ENCODE peak calls at places on chromosomes 5 and 9, in ten cellular contexts. E is testis, R is breast epithelium, Y is heart left ventricle, I is GM12878, Q is transverse colon, D is sigmoid colon, G is stomach, O is endothelial cell of umbilical vein, W is ovary. Z is an unnamed sample. For H3K27me3, the result is how much of the 10 kb centered on the place peaks cover.

GRCh38 chr9:107214915-107215314 is 68.2 kb upstream of the RAD23B start:
- DNase-seq in E (no peak), R (no peak), Y (no peak), I (no peak), Q (no peak), D (no peak), G (no peak), O (no peak), W (no peak), Z (no peak)

GRCh38 chr9:71594566-71594965 is 173.7 kb downstream of the CEMIP2 start:
- DNase-seq in E (no peak), R (no peak), Y (no peak), I (no peak), Q (no peak), D (no peak), G (no peak), O (no peak), W (no peak), Z (no peak)

GRCh38 chr9:12463641-12464040 is 229.5 kb upstream of the TYRP1 start:
- DNase-seq in E (no peak), R (no peak), Y (no peak), I (no peak), Q (no peak), D (no peak), G (no peak), O (no peak), W (no peak), Z (no peak)

GRCh38 chr5:164054461-164054860 is 549.0 kb downstream of the MAT2B start:
- DNase-seq in E (no peak), R (no peak), Y (no peak), I (no peak), Q (no peak), D (no peak), G (no peak), O (no peak), W (no peak), Z (no peak)

GRCh38 chr5:119966028-119966427 is 336.7 kb downstream of the FAM170A start:
- DNase-seq in E (no peak), R (no peak), Y (no peak), I (no peak), Q (no peak), D (no peak), G (no peak), O (no peak), W (no peak), Z (no peak)

GRCh38 chr5:132498152-132498551 is 7.6 kb upstream of the IRF1 start:
- DNase-seq in E (no peak), R (peak), Y (peak), I (no peak), Q (no peak), D (peak), G (peak), O (peak), W (no peak), Z (peak)

GRCh38 chr9:76138360-76138759 is 247.9 kb downstream of the PCSK5 start:
- DNase-seq in E (no peak), R (no peak), Y (no peak), I (no peak), Q (peak), D (no peak), G (no peak), O (no peak), W (no peak), Z (no peak)

GRCh38 chr5:77241444-77241843 is 31.0 kb downstream of the PDE8B start:
- DNase-seq in E (no peak), R (no peak), Y (no peak), I (no peak), Q (no peak), D (no peak), G (no peak), O (no peak), W (no peak), Z (peak)

GRCh38 chr5:59592101-59592500 is 301.4 kb downstream of the PDE4D start:
- DNase-seq in E (no peak), R (no peak), Y (no peak), I (no peak), Q (no peak), D (no peak), G (no peak), O (no peak), W (no peak), Z (no peak)

GRCh38 chr9:114139061-114139460 is 16.3 kb upstream of the COL27A1 start:
- DNase-seq in E (no peak), R (no peak), Y (no peak), I (no peak), Q (no peak), D (no peak), G (no peak), O (no peak), W (no peak), Z (no peak)

GRCh38 chr9:105233836-105234235 is 10.6 kb upstream of the SLC44A1 start:
- DNase-seq in E (no peak), R (no peak), Y (no peak), I (no peak), Q (no peak), D (no peak), G (no peak), O (peak), W (no peak), Z (no peak)

GRCh38 chr9:128636024-128636390 is 20.6 kb downstream of the DYNC2I2 start:
- DNase-seq in E (peak), R (peak), Y (peak), I (no peak), Q (peak), D (no peak), G (peak), O (no peak), W (peak), Z (peak)

GRCh38 chr9:137435980-137436760 is 5.0 kb downstream of the ENTPD8 start:
- DNase-seq in E (peak), R (peak), Y (peak), I (no peak), Q (peak), D (peak), G (peak), O (no peak), W (peak), Z (peak)

GRCh38 chr9:113456235-113456634 is 7.3 kb upstream of the RGS3 start:
- DNase-seq in E (no peak), R (no peak), Y (no peak), I (no peak), Q (no peak), D (no peak), G (no peak), O (no peak), W (no peak), Z (no peak)

GRCh38 chr9:77714077-77714549 is 66.0 kb upstream of the GNA14 start:
- DNase-seq in E (no peak), R (no peak), Y (no peak), I (no peak), Q (no peak), D (no peak), G (no peak), O (peak), W (no peak), Z (no peak)

GRCh38 chr5:142078251-142078650 is 30.3 kb upstream of the NDFIP1 start:
- DNase-seq in E (no peak), R (no peak), Y (no peak), I (no peak), Q (no peak), D (no peak), G (no peak), O (no peak), W (no peak), Z (no peak)

GRCh38 chr9:100011062-100011681 is 87.6 kb downstream of the ERP44 start:
- DNase-seq in E (peak), R (no peak), Y (no peak), I (peak), Q (no peak), D (no peak), G (no peak), O (peak), W (no peak), Z (no peak)

GRCh38 chr5:154732212-154732611 is 23.0 kb upstream of the LARP1 start:
- DNase-seq in E (no peak), R (no peak), Y (no peak), I (no peak), Q (no peak), D (no peak), G (no peak), O (no peak), W (no peak), Z (no peak)

GRCh38 chr9:137045294-137046093 is 483 bp downstream of the NPDC1 start:
- DNase-seq in E (peak), R (no peak), Y (no peak), I (no peak), Q (no peak), D (no peak), G (no peak), O (peak), W (peak), Z (no peak)

GRCh38 chr5:111930905-111931461 is 174.0 kb upstream of the NREP start:
- DNase-seq in E (no peak), R (no peak), Y (no peak), I (no peak), Q (no peak), D (no peak), G (no peak), O (no peak), W (no peak), Z (no peak)

GRCh38 chr9:129437626-129438323 is 183.1 kb downstream of the C9orf50 start:
- DNase-seq in E (no peak), R (no peak), Y (no peak), I (no peak), Q (no peak), D (peak), G (no peak), O (no peak), W (peak), Z (peak)

GRCh38 chr5:148687427-148687826 is 33.1 kb upstream of the HTR4 start:
- DNase-seq in E (no peak), R (no peak), Y (no peak), I (no peak), Q (no peak), D (no peak), G (no peak), O (peak), W (no peak), Z (no peak)

GRCh38 chr9:35277649-35278359 is 116.0 kb downstream of the UNC13B start:
- DNase-seq in E (peak), R (no peak), Y (no peak), I (no peak), Q (no peak), D (no peak), G (no peak), O (peak), W (no peak), Z (peak)

GRCh38 chr5:172864747-172865146 is 30.7 kb downstream of the ERGIC1 start:
- DNase-seq in E (peak), R (no peak), Y (no peak), I (no peak), Q (no peak), D (no peak), G (no peak), O (no peak), W (no peak), Z (no peak)

GRCh38 chr9:77575785-77576184 is 72.3 kb downstream of the GNA14 start:
- DNase-seq in E (peak), R (no peak), Y (no peak), I (no peak), Q (no peak), D (no peak), G (no peak), O (no peak), W (no peak), Z (no peak)

GRCh38 chr9:34546834-34547827 is 24.3 kb upstream of the ENHO start:
- DNase-seq in E (peak), R (no peak), Y (peak), I (no peak), Q (peak), D (peak), G (peak), O (peak), W (no peak), Z (peak)

GRCh38 chr9:126532019-126532462 is 81.7 kb upstream of the LMX1B start:
- DNase-seq in E (peak), R (no peak), Y (peak), I (no peak), Q (no peak), D (no peak), G (no peak), O (no peak), W (no peak), Z (peak)

GRCh38 chr5:149317281-149318048 is 27.8 kb upstream of the GRPEL2 start:
- DNase-seq in E (peak), R (no peak), Y (no peak), I (no peak), Q (peak), D (no peak), G (peak), O (peak), W (no peak), Z (peak)

GRCh38 chr9:78972303-78973002 is 599.3 kb upstream of the TLE4 start:
- DNase-seq in E (no peak), R (no peak), Y (no peak), I (no peak), Q (no peak), D (no peak), G (no peak), O (no peak), W (no peak), Z (no peak)

GRCh38 chr5:179414459-179415215 is 69.4 kb upstream of the ADAMTS2 start:
- DNase-seq in E (no peak), R (no peak), Y (no peak), I (no peak), Q (no peak), D (no peak), G (no peak), O (no peak), W (no peak), Z (no peak)

GRCh38 chr9:29830815-29831214 is 2257.5 kb upstream of the C9orf72 start:
- DNase-seq in E (peak), R (no peak), Y (no peak), I (no peak), Q (peak), D (no peak), G (no peak), O (no peak), W (no peak), Z (peak)

GRCh38 chr9:113563856-113564514 is 100.5 kb downstream of the RGS3 start:
- DNase-seq in E (no peak), R (no peak), Y (no peak), I (no peak), Q (no peak), D (peak), G (no peak), O (no peak), W (no peak), Z (no peak)

GRCh38 chr5:55037046-55037771 is 13.2 kb downstream of the GZMK start:
- DNase-seq in E (no peak), R (no peak), Y (no peak), I (no peak), Q (peak), D (no peak), G (no peak), O (peak), W (no peak), Z (no peak)

GRCh38 chr5:157492886-157493285 is 32.9 kb downstream of the NIPAL4 start:
- DNase-seq in E (no peak), R (no peak), Y (no peak), I (no peak), Q (no peak), D (peak), G (no peak), O (no peak), W (no peak), Z (no peak)

GRCh38 chr5:69083412-69083811 is 10.4 kb upstream of the SLC30A5 start:
- DNase-seq in E (no peak), R (no peak), Y (no peak), I (no peak), Q (peak), D (no peak), G (no peak), O (no peak), W (no peak), Z (no peak)

GRCh38 chr5:134171972-134172371 is 4.8 kb downstream of the SKP1 start:
- DNase-seq in E (no peak), R (peak), Y (no peak), I (no peak), Q (peak), D (no peak), G (peak), O (no peak), W (no peak), Z (no peak)

GRCh38 chr5:134175874-134176522 is 752 bp downstream of the SKP1 start:
- DNase-seq in E (no peak), R (no peak), Y (peak), I (no peak), Q (no peak), D (peak), G (peak), O (peak), W (no peak), Z (peak)

GRCh38 chr5:134176523-134177196 is at the start of gene SKP1:
- DNase-seq in E (peak), R (peak), Y (peak), I (peak), Q (peak), D (peak), G (peak), O (peak), W (peak), Z (peak)

GRCh38 chr5:134177197-134178171 is 734 bp upstream of the SKP1 start:
- DNase-seq in E (peak), R (peak), Y (peak), I (peak), Q (peak), D (peak), G (peak), O (peak), W (peak), Z (peak)

GRCh38 chr5:134174841-134175839 is 1.6 kb downstream of the SKP1 start:
- DNase-seq in E (no peak), R (no peak), Y (no peak), I (no peak), Q (no peak), D (no peak), G (no peak), O (peak), W (no peak), Z (no peak)
- H3K27ac ChIP-seq in E (no peak), R (peak), Y (peak), I (peak), Q (peak), D (peak), G (peak), O (peak), W (no peak), Z (peak)

GRCh38 chr9:109914280-109915027 is 134.5 kb downstream of the PALM2AKAP2 start:
- DNase-seq in E (no peak), R (no peak), Y (no peak), I (peak), Q (peak), D (no peak), G (no peak), O (no peak), W (no peak), Z (no peak)

GRCh38 chr9:109916316-109916715 is 136.3 kb downstream of the PALM2AKAP2 start:
- DNase-seq in E (no peak), R (no peak), Y (no peak), I (no peak), Q (no peak), D (no peak), G (no peak), O (no peak), W (no peak), Z (no peak)

GRCh38 chr9:109919736-109920408 is 139.9 kb downstream of the PALM2AKAP2 start:
- DNase-seq in E (no peak), R (no peak), Y (no peak), I (no peak), Q (no peak), D (no peak), G (no peak), O (no peak), W (no peak), Z (no peak)

GRCh38 chr9:109922617-109923260 is 142.7 kb downstream of the PALM2AKAP2 start:
- DNase-seq in E (no peak), R (no peak), Y (no peak), I (no peak), Q (no peak), D (no peak), G (no peak), O (no peak), W (no peak), Z (no peak)

DNA sequence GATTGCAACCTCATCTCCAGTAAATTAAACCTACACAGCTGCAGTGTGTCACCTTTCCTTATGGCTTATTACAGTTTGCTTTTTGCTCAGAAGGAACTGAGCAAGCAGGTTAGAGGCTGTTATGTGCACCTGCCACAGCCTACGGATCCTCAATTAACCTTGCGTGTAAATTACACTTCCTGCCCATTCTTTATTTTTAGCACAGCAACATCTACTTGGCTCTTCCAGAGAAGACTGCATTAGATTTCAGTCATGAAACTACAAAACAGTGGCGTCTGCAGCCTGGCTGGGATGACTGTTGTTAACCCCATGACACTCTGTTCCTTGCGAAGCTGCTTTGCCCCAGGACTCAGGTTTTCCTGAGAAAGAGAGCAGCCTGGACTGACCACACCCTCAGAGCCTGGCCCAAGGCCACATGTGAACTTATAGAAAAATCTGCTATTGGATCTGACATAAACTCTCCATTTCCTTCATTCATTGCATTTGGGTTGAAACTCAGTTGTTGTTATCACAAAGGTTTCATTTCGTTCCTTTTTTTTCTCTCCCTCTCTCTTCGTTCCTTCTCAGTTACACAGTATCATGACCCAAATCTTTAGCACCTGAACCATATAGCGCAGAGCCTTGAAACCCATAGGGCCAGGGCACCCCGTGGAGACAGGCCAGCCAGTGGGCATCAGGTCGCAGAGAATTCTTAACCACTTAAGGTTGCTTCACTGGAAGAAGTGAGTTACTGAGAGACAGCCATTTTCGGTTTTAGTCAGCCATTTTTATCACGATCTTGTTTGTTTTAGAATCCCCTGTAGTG is 138.6 kb downstream of the PALM2AKAP2 start:
- DNase-seq in E (no peak), R (no peak), Y (no peak), I (peak), Q (peak), D (no peak), G (no peak), O (peak), W (no peak), Z (no peak)
- TF ChIP-seq POLR2A in E (no peak), R (no peak), Y (no peak), I (no peak), Q (no peak), D (no peak), G (no peak), O (no peak), W (no peak), Z (no peak)

DNA sequence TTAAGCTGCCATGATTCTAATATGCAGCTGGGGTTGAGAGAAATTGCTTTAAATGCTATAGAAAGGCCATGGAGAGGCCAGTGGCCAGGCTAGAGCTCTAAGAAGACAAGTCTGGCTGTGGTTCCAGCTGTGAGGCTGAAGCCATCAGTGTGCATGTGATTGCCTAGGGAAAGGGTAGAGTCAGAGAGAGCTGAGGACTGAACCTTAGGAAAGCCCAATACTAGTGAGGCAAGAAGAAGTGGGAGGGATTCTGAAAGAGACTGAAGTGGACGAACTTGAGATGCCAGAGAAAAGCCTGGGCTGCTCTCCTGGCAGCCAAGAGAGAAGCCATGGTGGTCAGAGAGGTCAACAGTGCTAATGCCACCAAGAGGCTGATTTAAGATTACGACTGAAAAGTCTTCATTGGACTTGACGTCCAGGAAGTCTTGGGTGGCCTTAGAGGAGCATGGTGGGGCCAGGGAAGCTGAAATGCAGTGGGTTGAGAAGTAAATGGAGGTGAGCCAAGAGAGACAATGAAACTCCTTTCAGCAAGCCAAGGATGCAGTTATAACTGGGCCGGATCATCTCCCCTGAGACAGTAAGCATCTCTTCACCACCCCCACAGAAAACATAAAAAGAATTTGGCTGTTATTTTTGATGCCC is 133.2 kb downstream of the TMEM174 start:
- DNase-seq in E (no peak), R (no peak), Y (no peak), I (no peak), Q (no peak), D (no peak), G (no peak), O (no peak), W (no peak), Z (no peak)
- H3K27me3 ChIP-seq in E (under half), R (under half), Y (half or more), I (under half), Q (half or more), D (under half), G (half or more), O (half or more), W (under half), Z (under half)

GRCh38 chr5:53331463-53331862 is 149.0 kb upstream of the FST start:
- DNase-seq in E (no peak), R (no peak), Y (no peak), I (no peak), Q (no peak), D (no peak), G (no peak), O (no peak), W (no peak), Z (no peak)
- H3K27ac ChIP-seq in E (no peak), R (no peak), Y (no peak), I (no peak), Q (no peak), D (no peak), G (no peak), O (no peak), W (no peak), Z (no peak)